ENCODE peak calls at places on chromosomes 7 and 10, in four cellular contexts. K is A549, F is HepG2, W is K562. I is an unnamed sample.
A peak's percentile ranks its signal among the peaks of the same experiment; 100 is the strongest.

GRCh38 chr10:72637398-72637857 is 11.5 kb upstream of the MICU1 start:
- DNase-seq in K (peak; percentile 88), F (peak; percentile 44), W (peak; percentile 66), I (peak; percentile 78)

GRCh38 chr7:16223963-16224707 is 197.2 kb downstream of the CRPPA start:
- DNase-seq in K (no peak), F (no peak), W (no peak), I (no peak)

GRCh38 chr10:118753331-118753730 is 1.4 kb downstream of the CACUL1 start:
- DNase-seq in K (no peak), F (no peak), W (no peak), I (peak; percentile 44)

GRCh38 chr7:4817178-4817905 is 41.9 kb downstream of the AP5Z1 start:
- DNase-seq in K (no peak), F (no peak), W (no peak), I (no peak)

GRCh38 chr10:119538632-119539358 is 3.7 kb downstream of the RGS10 start:
- DNase-seq in K (no peak), F (no peak), W (peak; percentile 33), I (no peak)

GRCh38 chr7:18724311-18724710 is 228.8 kb downstream of the HDAC9 start:
- DNase-seq in K (no peak), F (no peak), W (no peak), I (peak; percentile 44)

GRCh38 chr10:111784936-111785465 is 398.6 kb downstream of the GPAM start:
- DNase-seq in K (no peak), F (no peak), W (no peak), I (no peak)

GRCh38 chr7:90256778-90257177 is 11.8 kb downstream of the CFAP69 start:
- DNase-seq in K (no peak), F (no peak), W (no peak), I (no peak)

GRCh38 chr7:815284-816216 is 16.7 kb upstream of the SUN1 start:
- DNase-seq in K (peak; percentile 48), F (no peak), W (peak; percentile 67), I (no peak)

GRCh38 chr10:133306941-133307379 is 1.7 kb downstream of the TUBGCP2 start:
- DNase-seq in K (no peak), F (no peak), W (no peak), I (no peak)

GRCh38 chr10:70115948-70116682 is 16.5 kb downstream of the AIFM2 start:
- DNase-seq in K (peak; percentile 45), F (peak; percentile 59), W (peak; percentile 84), I (peak; percentile 9)

GRCh38 chr10:95440756-95441546 is 120.2 kb downstream of the SORBS1 start:
- DNase-seq in K (no peak), F (peak; percentile 43), W (no peak), I (no peak)

GRCh38 chr7:159042084-159042483 is 102.6 kb downstream of the VIPR2 start:
- DNase-seq in K (no peak), F (no peak), W (no peak), I (no peak)

GRCh38 chr7:47795631-47796030 is 152.6 kb downstream of the PKD1L1 start:
- DNase-seq in K (no peak), F (no peak), W (no peak), I (peak; percentile 96)

GRCh38 chr7:159034988-159035387 is 109.7 kb downstream of the VIPR2 start:
- DNase-seq in K (no peak), F (no peak), W (no peak), I (no peak)

GRCh38 chr7:114370177-114370576 is 44.4 kb upstream of the FOXP2 start:
- DNase-seq in K (no peak), F (no peak), W (no peak), I (no peak)

DNA sequence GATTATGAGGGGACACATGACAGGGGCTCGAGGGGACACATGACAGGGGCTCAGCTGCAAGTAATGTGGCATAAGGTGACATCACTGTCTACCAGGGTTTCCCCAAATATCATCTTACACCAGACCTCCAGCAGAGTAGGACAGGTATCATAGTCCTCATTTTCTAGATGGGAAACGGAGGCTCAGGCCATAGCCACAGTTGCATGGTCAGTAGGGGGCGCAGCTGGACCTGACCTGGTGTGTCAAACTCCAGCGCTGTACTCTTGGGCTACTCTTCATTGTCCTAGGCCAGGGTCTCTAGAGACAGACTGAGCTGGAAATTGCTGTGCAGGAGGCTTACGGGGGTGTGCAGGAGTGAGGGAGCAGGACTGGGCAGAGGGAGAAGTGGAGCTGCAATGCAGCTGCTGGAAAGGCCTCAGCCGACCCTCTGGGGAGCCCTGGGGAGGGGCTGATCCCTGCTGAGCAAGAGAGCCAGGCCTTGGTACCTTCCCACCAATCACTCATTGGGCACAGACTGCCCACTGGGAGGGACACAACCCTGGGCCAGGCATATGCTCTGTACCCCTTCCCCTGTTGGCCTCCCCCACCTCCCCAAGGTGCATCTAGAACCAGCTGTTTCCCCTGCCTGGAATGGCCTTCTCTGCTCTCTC is 89.9 kb downstream of the CDH23 start:
- DNase-seq in K (peak; percentile 23), F (peak; percentile 26), W (peak; percentile 66), I (peak; percentile 2)
- TF ChIP-seq MAFK in K (no peak), F (no peak), W (no peak), I (no peak)

GRCh38 chr10:124294811-124295770 is 123.6 kb downstream of the OAT start:
- DNase-seq in K (no peak), F (no peak), W (no peak), I (no peak)

GRCh38 chr10:124291009-124291671 is 127.6 kb downstream of the OAT start:
- DNase-seq in K (no peak), F (no peak), W (no peak), I (no peak)

GRCh38 chr10:124290095-124290795 is 128.5 kb downstream of the OAT start:
- DNase-seq in K (no peak), F (no peak), W (peak; percentile 23), I (peak; percentile 6)

GRCh38 chr10:124293641-124294449 is 124.9 kb downstream of the OAT start:
- DNase-seq in K (no peak), F (no peak), W (no peak), I (no peak)

GRCh38 chr10:124292911-124293640 is 125.6 kb downstream of the OAT start:
- DNase-seq in K (no peak), F (no peak), W (no peak), I (no peak)
- TF ChIP-seq BHLHE40 in K (no peak), F (no peak), W (no peak), I (no peak)

GRCh38 chr7:50591098-50591479 is 25.9 kb upstream of the DDC start:
- DNase-seq in K (no peak), F (no peak), W (no peak), I (no peak)
- H3K27ac ChIP-seq in K (no peak overlapping the region), F (peak overlapping the region; percentile 79), W (no peak overlapping the region), I (no peak overlapping the region)

GRCh38 chr10:2043379-2043778 is 306.1 kb upstream of the ADARB2 start:
- DNase-seq in K (no peak), F (no peak), W (no peak), I (no peak)

GRCh38 chr10:2036209-2036608 is 298.9 kb upstream of the ADARB2 start:
- DNase-seq in K (no peak), F (no peak), W (no peak), I (no peak)

GRCh38 chr10:2037246-2037645 is 299.9 kb upstream of the ADARB2 start:
- DNase-seq in K (no peak), F (no peak), W (no peak), I (no peak)

DNA sequence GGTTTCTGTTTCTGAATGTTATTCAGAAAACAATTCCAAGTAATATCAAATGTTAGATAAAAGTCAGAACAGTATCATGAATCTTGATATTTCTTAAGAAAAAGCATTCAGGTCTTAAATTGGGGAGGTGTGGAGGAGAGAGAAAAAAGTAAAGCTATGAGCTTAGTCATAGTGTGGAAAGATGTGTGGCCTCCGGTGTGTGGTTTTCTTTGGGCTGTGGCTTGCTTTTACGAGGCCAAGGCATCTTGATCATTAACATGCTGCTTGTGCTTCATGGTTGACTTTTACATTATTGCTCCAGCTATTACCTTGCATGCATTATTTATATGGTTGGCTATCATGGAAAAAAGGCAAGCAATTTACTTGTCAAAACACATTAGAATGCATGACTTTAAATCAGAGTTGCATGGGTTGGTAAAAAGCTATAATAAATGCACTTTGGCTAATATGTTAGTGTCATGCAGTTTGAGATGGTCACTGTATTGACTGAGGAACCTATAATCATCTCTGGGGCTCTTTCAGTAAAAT is 300.7 kb upstream of the ADARB2 start:
- DNase-seq in K (no peak), F (no peak), W (no peak), I (no peak)
- TF ChIP-seq MAFK in K (no peak), F (no peak), W (no peak), I (no peak)

GRCh38 chr10:98326621-98327027 is 58.6 kb upstream of the LOXL4 start:
- DNase-seq in K (no peak), F (no peak), W (no peak), I (no peak)

GRCh38 chr10:98328640-98329039 is 60.6 kb upstream of the LOXL4 start:
- DNase-seq in K (no peak), F (no peak), W (no peak), I (no peak)

GRCh38 chr10:98332623-98333269 is 64.8 kb upstream of the LOXL4 start:
- DNase-seq in K (peak; percentile 37), F (peak; percentile 69), W (no peak), I (peak; percentile 54)

GRCh38 chr10:98328163-98328562 is 60.2 kb upstream of the LOXL4 start:
- DNase-seq in K (no peak), F (no peak), W (no peak), I (no peak)

DNA sequence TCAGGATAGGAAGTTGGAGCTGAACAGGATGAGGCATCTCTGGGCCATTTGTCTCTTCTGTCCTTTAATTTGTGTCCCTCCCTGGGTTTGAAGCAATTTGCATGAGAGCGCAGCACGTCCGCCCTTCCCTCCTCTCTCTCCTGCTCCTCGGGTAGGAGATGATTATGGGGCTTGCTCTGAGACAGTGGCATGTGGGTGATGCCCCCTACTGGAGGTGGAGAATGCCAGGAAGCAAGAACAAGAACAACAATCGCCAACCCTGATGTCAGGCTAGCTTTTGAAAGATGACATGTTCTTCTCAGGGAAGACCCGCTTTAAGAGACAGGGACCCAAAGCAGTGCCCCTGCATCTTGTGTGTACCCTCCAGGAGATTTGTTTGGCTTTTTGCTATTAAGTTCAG is 63.9 kb upstream of the LOXL4 start:
- DNase-seq in K (peak; percentile 38), F (peak; percentile 17), W (peak; percentile 19), I (no peak)
- TF ChIP-seq BHLHE40 in K (no peak), F (no peak), W (no peak), I (no peak)

DNA sequence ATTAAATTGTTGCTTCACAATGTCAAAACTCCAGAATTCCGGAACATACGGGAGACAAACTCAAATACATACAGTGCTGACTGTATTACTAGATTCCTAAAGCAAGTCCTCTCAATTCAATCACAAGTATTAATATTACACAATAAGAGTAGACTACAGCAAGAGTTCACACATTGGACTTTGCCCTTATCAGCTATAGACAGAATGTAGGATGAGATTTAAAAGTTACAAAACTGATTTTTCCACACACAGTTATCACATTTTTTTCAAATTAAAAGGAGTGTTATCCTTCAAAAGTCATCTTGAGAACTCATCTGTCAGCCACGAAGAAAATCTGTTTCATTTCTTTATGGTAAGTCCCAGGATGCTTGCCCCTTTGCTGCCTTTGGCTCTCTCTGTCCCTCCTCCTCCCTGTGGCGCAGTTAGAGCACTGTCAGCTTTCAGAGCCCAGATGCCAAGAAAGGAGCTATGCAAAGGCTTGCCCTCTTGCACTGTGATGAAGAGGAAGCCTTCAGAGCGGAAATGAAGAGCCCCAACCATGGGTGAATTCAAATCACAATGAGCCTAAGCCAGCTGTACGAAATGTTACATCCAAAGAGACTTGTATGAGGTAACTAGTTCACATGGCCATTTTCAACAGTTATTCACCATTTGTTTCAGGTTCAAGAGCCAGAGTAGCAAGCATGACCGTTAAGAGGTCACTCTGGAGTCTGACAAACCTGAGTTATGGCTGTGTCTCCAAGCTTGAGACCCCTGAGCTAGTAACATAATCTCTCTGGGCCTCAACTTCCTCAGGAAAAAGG is 10.7 kb downstream of the NCOA4 start:
- DNase-seq in K (no peak), F (peak; percentile 71), W (no peak), I (no peak)
- H3K27ac ChIP-seq in K (no peak overlapping the region), F (peak overlapping the region; percentile 86), W (peak overlapping the region; percentile 83), I (peak overlapping the region; percentile 2)

GRCh38 chr10:78069151-78069550 is 35.5 kb downstream of the RPS24 start:
- DNase-seq in K (no peak), F (no peak), W (no peak), I (no peak)
- TF ChIP-seq MAFK in K (no peak), F (no peak), W (no peak), I (no peak)